ENCODE peak calls at places on chromosomes 6 and 20, in six cellular contexts. One of them, this sample, is unnamed.

GRCh38 chr6:169801396-169802160 is 50.2 kb downstream of the ERMARD start:
- DNase-seq in AG04450: no peak
- DNase-seq in heart left ventricle: no peak
- DNase-seq in NCI-H69: no peak
- DNase-seq in amygdala: no peak
- DNase-seq in Peyer's patch: no peak
- DNase-seq in this sample: no peak

GRCh38 chr6:11393713-11394627 is 143.6 kb upstream of the TMEM170B start:
- DNase-seq in Peyer's patch: no peak
- DNase-seq in amygdala: no peak
- DNase-seq in NCI-H69: no peak
- DNase-seq in heart left ventricle: no peak
- DNase-seq in AG04450: no peak
- DNase-seq in this sample: peak; percentile 4

GRCh38 chr6:38943964-38944363 is 104.6 kb upstream of the GLP1R start:
- DNase-seq in heart left ventricle: no peak
- DNase-seq in AG04450: no peak
- DNase-seq in Peyer's patch: no peak
- DNase-seq in amygdala: no peak
- DNase-seq in NCI-H69: no peak
- DNase-seq in this sample: no peak

GRCh38 chr6:89623749-89624148 is 14.8 kb downstream of the LYRM2 start:
- DNase-seq in AG04450: no peak
- DNase-seq in NCI-H69: no peak
- DNase-seq in Peyer's patch: no peak
- DNase-seq in heart left ventricle: no peak
- DNase-seq in amygdala: no peak
- DNase-seq in this sample: no peak

GRCh38 chr20:444862-445426 is 17.4 kb downstream of the TBC1D20 start:
- DNase-seq in NCI-H69: no peak
- DNase-seq in AG04450: no peak
- DNase-seq in heart left ventricle: no peak
- DNase-seq in amygdala: no peak
- DNase-seq in Peyer's patch: no peak
- DNase-seq in this sample: no peak

GRCh38 chr20:32441638-32442037 is 83.5 kb downstream of the ASXL1 start:
- DNase-seq in amygdala: no peak
- DNase-seq in AG04450: no peak
- DNase-seq in Peyer's patch: no peak
- DNase-seq in heart left ventricle: no peak
- DNase-seq in NCI-H69: no peak
- DNase-seq in this sample: no peak

GRCh38 chr20:17571153-17571527 is 1.3 kb downstream of the DSTN start:
- DNase-seq in NCI-H69: peak; percentile 34
- DNase-seq in AG04450: no peak
- DNase-seq in Peyer's patch: no peak
- DNase-seq in amygdala: no peak
- DNase-seq in heart left ventricle: no peak
- DNase-seq in this sample: no peak

GRCh38 chr6:7647504-7647903 is 57.5 kb downstream of the SNRNP48 start:
- DNase-seq in NCI-H69: no peak
- DNase-seq in amygdala: no peak
- DNase-seq in heart left ventricle: no peak
- DNase-seq in Peyer's patch: no peak
- DNase-seq in AG04450: no peak
- DNase-seq in this sample: no peak

GRCh38 chr6:43797919-43798318 is 27.9 kb downstream of the VEGFA start:
- DNase-seq in amygdala: no peak
- DNase-seq in AG04450: no peak
- DNase-seq in Peyer's patch: no peak
- DNase-seq in heart left ventricle: no peak
- DNase-seq in NCI-H69: no peak
- DNase-seq in this sample: no peak

GRCh38 chr6:52457096-52457495 is 37.0 kb downstream of the EFHC1 start:
- DNase-seq in Peyer's patch: no peak
- DNase-seq in AG04450: no peak
- DNase-seq in heart left ventricle: no peak
- DNase-seq in NCI-H69: no peak
- DNase-seq in amygdala: no peak
- DNase-seq in this sample: no peak

GRCh38 chr6:127737009-127737486 is 160.1 kb downstream of the C6orf58 start:
- DNase-seq in AG04450: peak; percentile 45
- DNase-seq in heart left ventricle: no peak
- DNase-seq in amygdala: no peak
- DNase-seq in NCI-H69: peak; percentile 97
- DNase-seq in Peyer's patch: peak; percentile 54
- DNase-seq in this sample: peak; percentile 40

GRCh38 chr20:10842116-10842515 is 168.3 kb upstream of the JAG1 start:
- DNase-seq in heart left ventricle: no peak
- DNase-seq in AG04450: no peak
- DNase-seq in Peyer's patch: no peak
- DNase-seq in amygdala: no peak
- DNase-seq in NCI-H69: peak; percentile 12
- DNase-seq in this sample: no peak

GRCh38 chr20:58630063-58630462 is 21.0 kb upstream of the STX16 start:
- DNase-seq in NCI-H69: no peak
- DNase-seq in heart left ventricle: no peak
- DNase-seq in AG04450: no peak
- DNase-seq in amygdala: no peak
- DNase-seq in Peyer's patch: no peak
- DNase-seq in this sample: no peak

GRCh38 chr20:4488407-4489339 is 233.0 kb upstream of the PRND start:
- DNase-seq in amygdala: no peak
- DNase-seq in Peyer's patch: no peak
- DNase-seq in heart left ventricle: no peak
- DNase-seq in AG04450: peak; percentile 30
- DNase-seq in NCI-H69: no peak
- DNase-seq in this sample: no peak

GRCh38 chr20:7285918-7286556 is 518.6 kb downstream of the BMP2 start:
- DNase-seq in NCI-H69: peak; percentile 93
- DNase-seq in Peyer's patch: peak; percentile 81
- DNase-seq in AG04450: peak; percentile 23
- DNase-seq in amygdala: peak; percentile 19
- DNase-seq in heart left ventricle: peak; percentile 72
- DNase-seq in this sample: peak; percentile 70

This sample was measured in AG09319.